ENCODE peak calls at places on chromosomes 6 and 20, in four cellular contexts. E, S, V and F are unnamed samples.

GRCh38 chr20:44734938-44735337 is 10.7 kb upstream of the KCNK15 start:
- DNase-seq in S (peak; percentile 84), V (no peak), E (no peak), F (no peak)

GRCh38 chr20:14838663-14839650 is 501.5 kb upstream of the FLRT3 start:
- DNase-seq in E (peak; percentile 16), V (no peak), S (no peak), F (peak; percentile 80)

GRCh38 chr6:101294676-101295075 is 98.8 kb upstream of the GRIK2 start:
- DNase-seq in V (no peak), S (no peak), E (peak; percentile 1), F (peak; percentile 39)

GRCh38 chr6:12245763-12246720 is 44.1 kb upstream of the EDN1 start:
- DNase-seq in E (no peak), S (no peak), V (no peak), F (no peak)

GRCh38 chr6:137840252-137840651 is 26.8 kb upstream of the TNFAIP3 start:
- DNase-seq in S (no peak), V (no peak), E (no peak), F (no peak)

GRCh38 chr20:61580958-61581824 is 329.1 kb downstream of the CDH4 start:
- DNase-seq in V (no peak), S (no peak), E (no peak), F (no peak)

GRCh38 chr6:32355018-32355417 is 16.7 kb downstream of the TSBP1 start:
- DNase-seq in E (no peak), V (no peak), S (no peak), F (no peak)

GRCh38 chr6:137680678-137681346 is 186.2 kb upstream of the TNFAIP3 start:
- DNase-seq in S (no peak), V (no peak), E (no peak), F (no peak)

GRCh38 chr6:35081426-35081851 is 59.7 kb downstream of the TCP11 start:
- DNase-seq in E (peak; percentile 38), V (no peak), S (peak; percentile 64), F (no peak)

GRCh38 chr20:23049933-23050838 is 714 bp upstream of the THBD start:
- DNase-seq in S (peak; percentile 83), E (no peak), V (peak; percentile 87), F (no peak)

GRCh38 chr20:48310312-48310711 is 517.5 kb downstream of the PREX1 start:
- DNase-seq in V (no peak), S (no peak), E (no peak), F (no peak)

GRCh38 chr6:159443521-159443920 is 249.5 kb downstream of the SOD2 start:
- DNase-seq in E (no peak), V (no peak), S (no peak), F (no peak)

GRCh38 chr20:24950128-24950835 is 1.2 kb downstream of the CST7 start:
- DNase-seq in S (no peak), E (no peak), V (no peak), F (no peak)

GRCh38 chr6:4906942-4907300 is 96.9 kb downstream of the RPP40 start:
- DNase-seq in E (no peak), V (peak; percentile 67), S (no peak), F (no peak)
- H3K4me3 ChIP-seq in E (no peak overlapping the region), V (no peak overlapping the region), S (no peak overlapping the region), F (no peak overlapping the region)

GRCh38 chr6:157325069-157325805 is 1.9 kb upstream of the TMEM242 start:
- DNase-seq in E (no peak), V (no peak), S (no peak), F (no peak)
- H3K4me3 ChIP-seq in E (no peak overlapping the region), V (no peak overlapping the region), S (no peak overlapping the region), F (no peak overlapping the region)

GRCh38 chr6:112249489-112249888 is 4.9 kb downstream of the LAMA4 start:
- DNase-seq in E (no peak), V (no peak), S (no peak), F (no peak)

GRCh38 chr6:112253505-112253841 is 894 bp downstream of the LAMA4 start:
- DNase-seq in V (no peak), S (no peak), E (no peak), F (no peak)

GRCh38 chr6:112252571-112253504 is 1.5 kb downstream of the LAMA4 start:
- DNase-seq in V (no peak), S (no peak), E (no peak), F (no peak)

GRCh38 chr6:112253842-112254816 is at the start of gene LAMA4:
- DNase-seq in E (no peak), V (peak; percentile 71), S (peak; percentile 72), F (no peak)

DNA sequence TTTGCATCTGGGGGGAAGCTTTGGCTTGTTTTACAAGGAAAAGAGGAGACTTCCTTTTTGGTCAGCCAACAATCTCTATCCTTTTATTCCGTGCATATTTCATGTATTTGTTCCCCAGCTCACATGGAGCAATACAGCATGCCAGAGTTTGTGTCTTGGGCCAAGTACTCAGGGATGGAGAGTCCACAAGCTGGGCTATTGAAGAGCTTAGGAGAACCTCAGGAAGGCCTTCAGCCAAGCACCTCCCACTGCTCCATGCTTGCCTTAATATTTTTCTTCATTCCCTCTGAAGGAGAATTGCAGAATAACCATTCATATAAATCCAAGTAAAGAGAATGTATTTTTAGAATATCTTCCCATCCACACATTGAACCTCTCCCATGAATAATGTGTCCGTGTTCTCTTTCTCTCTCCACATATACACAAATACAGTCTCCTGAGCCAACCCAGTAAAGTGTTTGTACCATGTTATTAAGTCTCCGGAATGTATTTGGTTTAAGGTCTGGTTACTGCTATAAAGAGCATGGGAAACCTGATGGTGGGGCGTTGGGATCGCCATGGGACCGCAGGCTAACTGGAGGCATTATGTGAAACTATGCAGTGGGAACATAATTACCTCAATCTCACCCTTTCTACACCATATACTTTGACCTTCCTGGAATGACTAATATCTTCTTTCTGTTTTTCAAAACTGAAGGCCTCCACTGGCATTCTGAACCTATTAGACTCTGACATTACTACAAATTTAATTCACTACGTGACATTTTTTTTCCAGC is 3.0 kb downstream of the LAMA4 start:
- DNase-seq in S (peak; percentile 87), V (peak; percentile 73), E (no peak), F (peak; percentile 96)
- H3K4me3 ChIP-seq in S (peak overlapping the region; percentile 86), V (peak overlapping the region; percentile 85), E (peak overlapping the region; percentile 82), F (peak overlapping the region; percentile 4)

DNA sequence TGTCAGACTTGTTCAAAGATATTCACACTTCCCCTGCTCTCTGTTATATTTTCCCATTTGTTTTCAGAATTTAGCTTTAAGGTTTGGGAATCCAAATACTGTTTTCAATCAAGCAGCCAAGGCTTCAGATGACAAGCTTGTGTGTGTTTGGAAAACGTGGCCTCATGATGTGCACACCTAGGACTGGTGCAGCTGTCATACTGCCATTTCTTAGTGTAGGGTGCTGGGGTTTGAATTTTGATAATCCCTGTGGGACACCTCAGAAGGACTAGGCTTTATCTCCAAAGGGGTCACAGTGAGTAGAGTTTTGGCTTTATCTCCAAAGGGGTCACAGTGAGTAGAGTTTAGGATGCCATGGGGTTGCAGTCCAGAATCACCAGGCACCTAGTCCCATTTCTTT is 65.3 kb upstream of the JAG1 start:
- DNase-seq in E (no peak), V (no peak), S (no peak), F (no peak)
- H3K4me3 ChIP-seq in E (no peak overlapping the region), V (peak overlapping the region; percentile 46), S (peak overlapping the region; percentile 36), F (no peak overlapping the region)